ENCODE peak calls at places on chromosomes 5 and 9, in four cellular contexts. Y is gastrocnemius medialis, Z is NCI-H1092 treated with DMSO at 0.1 percent for 48 hours, R is psoas muscle. M is an unnamed sample.

GRCh38 chr9:89750117-89750551 is 145.3 kb downstream of the GADD45G start:
- DNase-seq in Y (no peak), Z (peak; percentile 76), R (no peak), M (no peak)

GRCh38 chr9:34459941-34460340 is 1.3 kb downstream of the DNAI1 start:
- DNase-seq in Y (no peak), Z (no peak), R (no peak), M (no peak)

GRCh38 chr5:176818391-176819098 is 8.2 kb downstream of the UNC5A start:
- DNase-seq in Y (no peak), Z (no peak), R (no peak), M (no peak)

GRCh38 chr9:109241207-109241606 is 74.2 kb upstream of the FRRS1L start:
- DNase-seq in Y (no peak), Z (no peak), R (no peak), M (no peak)

GRCh38 chr5:124124711-124125229 is 612.8 kb downstream of the CSNK1G3 start:
- DNase-seq in Y (no peak), Z (no peak), R (no peak), M (no peak)

GRCh38 chr9:133945977-133946753 is 46.0 kb downstream of the VAV2 start:
- DNase-seq in Y (no peak), Z (no peak), R (peak; percentile 7), M (no peak)

GRCh38 chr5:152269533-152269932 is 135.5 kb downstream of the NMUR2 start:
- DNase-seq in Y (no peak), Z (no peak), R (no peak), M (no peak)

GRCh38 chr5:61906820-61907219 is 399.2 kb upstream of the KIF2A start:
- DNase-seq in Y (no peak), Z (no peak), R (no peak), M (no peak)

GRCh38 chr5:124870070-124870469 is 123.6 kb upstream of the ZNF608 start:
- DNase-seq in Y (no peak), Z (no peak), R (no peak), M (no peak)